ENCODE peak calls at places on chromosomes 3 and 15, in five cellular contexts. L is head of caudate nucleus, C is HT1080, P is neural crest cell, Z is adrenal gland. Q is an unnamed sample.

GRCh38 chr3:100277255-100277800 is 16.5 kb downstream of the TBC1D23 start:
- DNase-seq in L (no peak), C (no peak), P (no peak), Z (no peak), Q (no peak)

GRCh38 chr15:78950906-78951840 is 6.3 kb upstream of the CTSH start:
- DNase-seq in L (no peak), C (peak; percentile 13), P (no peak), Z (peak; percentile 28), Q (no peak)

GRCh38 chr15:90266061-90266431 is 574 bp downstream of the NGRN start:
- DNase-seq in L (peak; percentile 65), C (no peak), P (peak; percentile 6), Z (peak; percentile 56), Q (peak; percentile 16)

GRCh38 chr3:172586447-172586846 is 63.2 kb upstream of the TNFSF10 start:
- DNase-seq in L (no peak), C (no peak), P (no peak), Z (no peak), Q (no peak)

GRCh38 chr3:120908803-120909601 is 997 bp downstream of the STXBP5L start:
- DNase-seq in L (peak; percentile 51), C (no peak), P (no peak), Z (peak; percentile 22), Q (no peak)

GRCh38 chr3:38730281-38730680 is 80.8 kb upstream of the SCN5A start:
- DNase-seq in L (no peak), C (no peak), P (no peak), Z (no peak), Q (no peak)

GRCh38 chr3:179880868-179881267 is 155.9 kb downstream of the PEX5L start:
- DNase-seq in L (no peak), C (no peak), P (no peak), Z (no peak), Q (no peak)

GRCh38 chr3:125072749-125073404 is 17.1 kb upstream of the HEG1 start:
- DNase-seq in L (no peak), C (no peak), P (no peak), Z (no peak), Q (no peak)

GRCh38 chr15:36024066-36024465 is 478.1 kb upstream of the DPH6 start:
- DNase-seq in L (peak; percentile 50), C (no peak), P (no peak), Z (no peak), Q (no peak)

GRCh38 chr3:167872941-167873340 is 137.4 kb downstream of the SERPINI1 start:
- DNase-seq in L (no peak), C (no peak), P (no peak), Z (no peak), Q (no peak)

GRCh38 chr3:170500462-170500861 is 81.8 kb downstream of the CLDN11 start:
- DNase-seq in L (no peak), C (no peak), P (no peak), Z (no peak), Q (no peak)

GRCh38 chr3:23402728-23403505 is 199.8 kb downstream of the UBE2E2 start:
- DNase-seq in L (no peak), C (peak; percentile 9), P (no peak), Z (no peak), Q (no peak)

GRCh38 chr3:51502562-51502910 is 2.7 kb upstream of the DCAF1 start:
- DNase-seq in L (no peak), C (no peak), P (no peak), Z (no peak), Q (no peak)

GRCh38 chr3:82293435-82293834 is 532.0 kb upstream of the GBE1 start:
- DNase-seq in L (no peak), C (no peak), P (no peak), Z (no peak), Q (no peak)

GRCh38 chr3:17775073-17775472 is 32.6 kb upstream of the TBC1D5 start:
- DNase-seq in L (no peak), C (no peak), P (no peak), Z (no peak), Q (no peak)